ENCODE peak calls at places on chromosomes 5 and 9, in eight cellular contexts. V is GM18507; W is cortex of kidney; R is neuronal stem cell; U is WTC11; N is stimulated activated CD8-positive, alpha-beta memory T cell treated with anti-CD3 and anti-CD28 coated beads, Interleukin-12 subunit alpha, Interleukin-12 subunit beta, amount 100 ng/mL, for 4 hours; J is WERI-Rb-1; C is NCI-H1092. D is an unnamed sample.

GRCh38 chr5:107601076-107601475 is 69.7 kb downstream of the EFNA5 start:
- DNase-seq in V (no peak), W (no peak), R (no peak), U (no peak), N (no peak), J (no peak), C (no peak), D (no peak)

GRCh38 chr5:113757508-113757907 is 244.0 kb downstream of the YTHDC2 start:
- DNase-seq in V (no peak), W (no peak), R (no peak), U (no peak), N (no peak), J (no peak), C (no peak), D (no peak)

GRCh38 chr9:126494264-126494663 is 119.5 kb upstream of the LMX1B start:
- DNase-seq in V (no peak), W (no peak), R (no peak), U (no peak), N (no peak), J (no peak), C (no peak), D (no peak)

GRCh38 chr5:159504857-159505304 is 174.6 kb upstream of the IL12B start:
- DNase-seq in V (no peak), W (no peak), R (no peak), U (no peak), N (no peak), J (no peak), C (no peak), D (no peak)

GRCh38 chr9:133951265-133951664 is 40.9 kb downstream of the VAV2 start:
- DNase-seq in V (no peak), W (no peak), R (no peak), U (no peak), N (no peak), J (no peak), C (no peak), D (no peak)

GRCh38 chr9:94840738-94841137 is 114.2 kb downstream of the AOPEP start:
- DNase-seq in V (no peak), W (no peak), R (no peak), U (no peak), N (no peak), J (no peak), C (no peak), D (no peak)

GRCh38 chr5:149018909-149019443 is 43.9 kb downstream of the SH3TC2 start:
- DNase-seq in V (no peak), W (no peak), R (no peak), U (no peak), N (no peak), J (no peak), C (no peak), D (peak; percentile 31)

GRCh38 chr5:124660229-124661093 is 86.0 kb downstream of the ZNF608 start:
- DNase-seq in V (no peak), W (no peak), R (no peak), U (no peak), N (no peak), J (no peak), C (no peak), D (peak; percentile 62)

GRCh38 chr5:99019254-99019653 is 90.4 kb upstream of the CHD1 start:
- DNase-seq in V (no peak), W (no peak), R (no peak), U (no peak), N (no peak), J (no peak), C (no peak), D (no peak)

GRCh38 chr5:176436641-176437040 is 11.5 kb upstream of the FAF2 start:
- DNase-seq in V (no peak), W (no peak), R (no peak), U (no peak), N (no peak), J (no peak), C (no peak), D (no peak)

GRCh38 chr9:135908334-135909204 is 1.2 kb upstream of the CAMSAP1 start:
- DNase-seq in V (no peak), W (no peak), R (no peak), U (no peak), N (no peak), J (no peak), C (no peak), D (no peak)

GRCh38 chr9:13083973-13084528 is 195.4 kb downstream of the MPDZ start:
- DNase-seq in V (no peak), W (no peak), R (no peak), U (no peak), N (no peak), J (no peak), C (no peak), D (no peak)

GRCh38 chr9:92151691-92152393 is 36.6 kb upstream of the SPTLC1 start:
- DNase-seq in V (no peak), W (no peak), R (no peak), U (no peak), N (no peak), J (no peak), C (peak; percentile 24), D (no peak)

GRCh38 chr9:136451221-136451877 is 11.7 kb upstream of the INPP5E start:
- DNase-seq in V (no peak), W (no peak), R (no peak), U (no peak), N (no peak), J (no peak), C (no peak), D (no peak)

GRCh38 chr9:14243514-14244042 is 70.4 kb downstream of the NFIB start:
- DNase-seq in V (no peak), W (no peak), R (no peak), U (no peak), N (no peak), J (no peak), C (no peak), D (no peak)